ENCODE peak calls at places on chromosomes 16 and 17, in four cellular contexts. One of them, this sample, is unnamed.

GRCh38 chr16:51577621-51578303 is 426.7 kb upstream of the SALL1 start:
- DNase-seq in AG04450: no peak
- DNase-seq in IMR-90: peak; percentile 15
- DNase-seq in gastrocnemius medialis: no peak
- DNase-seq in this sample: no peak

GRCh38 chr17:8475227-8475626 is 39.5 kb downstream of the NDEL1 start:
- DNase-seq in AG04450: no peak
- DNase-seq in IMR-90: no peak
- DNase-seq in gastrocnemius medialis: no peak
- DNase-seq in this sample: no peak

GRCh38 chr17:78952706-78953105 is 27.0 kb downstream of the LGALS3BP start:
- DNase-seq in AG04450: no peak
- DNase-seq in IMR-90: no peak
- DNase-seq in gastrocnemius medialis: no peak
- DNase-seq in this sample: no peak

GRCh38 chr16:65000654-65001053 is 121.2 kb downstream of the CDH11 start:
- DNase-seq in AG04450: no peak
- DNase-seq in IMR-90: no peak
- DNase-seq in gastrocnemius medialis: no peak
- DNase-seq in this sample: no peak

GRCh38 chr17:27425991-27426390 is 30.3 kb upstream of the KSR1 start:
- DNase-seq in AG04450: no peak
- DNase-seq in IMR-90: no peak
- DNase-seq in gastrocnemius medialis: no peak
- DNase-seq in this sample: no peak

GRCh38 chr17:5921919-5922318 is 148.3 kb upstream of the WSCD1 start:
- DNase-seq in AG04450: no peak
- DNase-seq in IMR-90: no peak
- DNase-seq in gastrocnemius medialis: peak; percentile 19
- DNase-seq in this sample: no peak

GRCh38 chr17:78299052-78299451 is 60.8 kb downstream of the SOCS3 start:
- DNase-seq in AG04450: no peak
- DNase-seq in IMR-90: no peak
- DNase-seq in gastrocnemius medialis: no peak
- DNase-seq in this sample: no peak

GRCh38 chr17:28792877-28793666 is 49.3 kb downstream of the TRAF4 start:
- DNase-seq in AG04450: no peak
- DNase-seq in IMR-90: peak; percentile 32
- DNase-seq in gastrocnemius medialis: no peak
- DNase-seq in this sample: no peak

GRCh38 chr17:64295146-64295545 is 32.1 kb upstream of the TEX2 start:
- DNase-seq in AG04450: no peak
- DNase-seq in IMR-90: no peak
- DNase-seq in gastrocnemius medialis: no peak
- DNase-seq in this sample: no peak

GRCh38 chr17:77449908-77450741 is 309.4 kb downstream of the SEC14L1 start:
- DNase-seq in AG04450: no peak
- DNase-seq in IMR-90: peak; percentile 72
- DNase-seq in gastrocnemius medialis: peak; percentile 37
- DNase-seq in this sample: peak; percentile 64

GRCh38 chr17:42180922-42181850 is at the start of gene KCNH4:
- DNase-seq in AG04450: peak; percentile 16
- DNase-seq in IMR-90: peak; percentile 70
- DNase-seq in gastrocnemius medialis: peak; percentile 55
- DNase-seq in this sample: peak; percentile 80

GRCh38 chr17:36205637-36206458 is 5.0 kb upstream of the CCL4L2 start:
- DNase-seq in AG04450: no peak
- DNase-seq in IMR-90: no peak
- DNase-seq in gastrocnemius medialis: no peak
- DNase-seq in this sample: no peak

DNA sequence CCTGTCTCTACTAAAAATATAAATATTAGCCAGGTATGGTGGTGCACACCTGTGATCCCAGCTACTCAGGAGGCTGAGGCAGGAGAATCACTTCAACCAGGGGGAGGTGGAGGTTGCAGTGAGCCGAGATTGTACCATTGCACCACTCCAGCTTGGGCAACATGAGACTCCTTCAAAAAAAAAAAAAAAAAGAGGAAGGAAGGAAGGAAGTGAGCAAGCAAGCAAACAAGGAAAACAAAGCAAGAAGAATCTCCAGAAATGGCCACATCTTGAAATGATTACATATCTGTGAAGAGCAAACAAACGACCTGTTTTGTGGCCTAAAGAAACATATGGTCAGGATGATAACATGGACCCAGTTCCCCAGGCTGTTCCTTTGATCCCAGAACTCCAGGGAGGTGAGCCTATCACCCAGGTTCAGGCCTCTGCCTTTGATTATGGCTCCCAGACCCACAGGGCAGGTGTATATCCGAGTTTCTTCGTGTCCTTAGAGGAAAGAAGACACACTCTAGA is 8.9 kb downstream of the ACOX1 start:
- DNase-seq in AG04450: no peak
- DNase-seq in IMR-90: peak; percentile 15
- DNase-seq in gastrocnemius medialis: no peak
- DNase-seq in this sample: no peak
- H3K27ac ChIP-seq in AG04450: peak overlapping the region; percentile 21
- H3K27ac ChIP-seq in IMR-90: no peak overlapping the region
- H3K27ac ChIP-seq in gastrocnemius medialis: peak overlapping the region; percentile 34
- H3K27ac ChIP-seq in this sample: no peak overlapping the region

GRCh38 chr17:67718325-67718941 is 697 bp downstream of the NOL11 start:
- DNase-seq in AG04450: no peak
- DNase-seq in IMR-90: peak; percentile 49
- DNase-seq in gastrocnemius medialis: no peak
- DNase-seq in this sample: no peak
- H3K27me3 ChIP-seq in AG04450: no peaks in the 10 kb centered on the region
- H3K27me3 ChIP-seq in IMR-90: no peaks in the 10 kb centered on the region
- H3K27me3 ChIP-seq in gastrocnemius medialis: no peaks in the 10 kb centered on the region
- H3K27me3 ChIP-seq in this sample: no peaks in the 10 kb centered on the region

GRCh38 chr16:82694239-82694874 is 67.6 kb downstream of the CDH13 start:
- DNase-seq in AG04450: no peak
- DNase-seq in IMR-90: peak; percentile 85
- DNase-seq in gastrocnemius medialis: no peak
- DNase-seq in this sample: no peak
- H3K27ac ChIP-seq in AG04450: no peak overlapping the region
- H3K27ac ChIP-seq in IMR-90: no peak overlapping the region
- H3K27ac ChIP-seq in gastrocnemius medialis: no peak overlapping the region
- H3K27ac ChIP-seq in this sample: no peak overlapping the region

GRCh38 chr17:71331754-71332153 is 789.1 kb upstream of the SOX9 start:
- DNase-seq in AG04450: no peak
- DNase-seq in IMR-90: no peak
- DNase-seq in gastrocnemius medialis: no peak
- DNase-seq in this sample: no peak
- H3K27me3 ChIP-seq in AG04450: no peaks in the 10 kb centered on the region
- H3K27me3 ChIP-seq in IMR-90: no peaks in the 10 kb centered on the region
- H3K27me3 ChIP-seq in gastrocnemius medialis: no peaks in the 10 kb centered on the region
- H3K27me3 ChIP-seq in this sample: no peaks in the 10 kb centered on the region

DNA sequence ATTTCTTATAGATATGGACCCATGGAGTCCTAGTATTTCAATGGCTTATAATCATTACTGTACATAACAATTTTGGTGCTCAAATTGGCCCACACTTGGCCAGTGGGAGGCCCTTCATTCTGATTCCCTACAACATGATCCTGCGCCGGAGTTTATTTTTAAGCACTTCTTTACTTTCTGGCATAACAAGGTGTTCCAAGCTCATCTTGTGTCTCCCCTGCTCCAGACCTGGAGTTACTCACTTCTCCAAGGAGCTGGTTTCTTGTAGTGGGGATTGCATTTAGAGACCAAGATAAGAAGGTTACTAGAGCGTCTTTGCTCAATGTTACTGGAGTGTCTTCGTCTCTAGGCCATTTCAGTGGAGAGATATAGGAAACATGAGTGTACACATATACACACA is 87.9 kb downstream of the MSI2 start:
- DNase-seq in AG04450: no peak
- DNase-seq in IMR-90: no peak
- DNase-seq in gastrocnemius medialis: no peak
- DNase-seq in this sample: no peak
- H3K27ac ChIP-seq in AG04450: no peak overlapping the region
- H3K27ac ChIP-seq in IMR-90: no peak overlapping the region
- H3K27ac ChIP-seq in gastrocnemius medialis: peak overlapping the region; percentile 86
- H3K27ac ChIP-seq in this sample: no peak overlapping the region

DNA sequence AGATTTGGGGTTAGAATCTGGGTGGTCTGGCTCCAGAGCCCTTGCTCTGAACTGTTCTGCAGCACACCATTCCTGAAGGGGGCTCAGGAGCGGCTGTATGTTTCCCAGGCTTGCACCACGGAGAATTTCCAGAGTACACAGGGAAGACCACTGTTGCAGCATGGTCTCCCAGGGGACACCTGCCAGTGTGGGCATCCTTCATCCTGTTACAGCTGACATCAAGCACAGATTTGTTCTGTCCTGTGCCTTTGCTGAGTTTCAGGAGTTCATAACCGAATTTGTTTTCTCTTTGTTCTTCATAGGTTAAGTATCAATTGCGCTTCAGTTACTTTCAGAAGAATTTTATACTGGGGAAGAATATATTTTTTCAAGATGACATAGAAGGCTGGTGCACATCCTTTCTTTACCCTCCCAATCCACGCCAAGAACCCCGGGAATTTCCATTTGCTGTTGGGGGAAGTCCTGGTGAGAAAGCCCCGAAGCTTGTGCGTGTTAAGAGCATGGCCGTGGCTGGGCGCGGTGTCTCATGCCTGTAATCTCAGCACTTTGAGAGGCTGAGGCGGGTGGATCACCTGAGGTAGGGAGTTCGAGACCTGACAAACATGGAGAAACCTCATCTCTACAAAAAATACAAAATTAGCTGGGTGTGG is 26.3 kb upstream of the ABCA3 start:
- DNase-seq in AG04450: no peak
- DNase-seq in IMR-90: no peak
- DNase-seq in gastrocnemius medialis: no peak
- DNase-seq in this sample: no peak
- H3K27me3 ChIP-seq in AG04450: peaks cover 18% of the 10 kb centered on the region
- H3K27me3 ChIP-seq in IMR-90: peaks cover 30% of the 10 kb centered on the region
- H3K27me3 ChIP-seq in gastrocnemius medialis: no peaks in the 10 kb centered on the region
- H3K27me3 ChIP-seq in this sample: no peaks in the 10 kb centered on the region

DNA sequence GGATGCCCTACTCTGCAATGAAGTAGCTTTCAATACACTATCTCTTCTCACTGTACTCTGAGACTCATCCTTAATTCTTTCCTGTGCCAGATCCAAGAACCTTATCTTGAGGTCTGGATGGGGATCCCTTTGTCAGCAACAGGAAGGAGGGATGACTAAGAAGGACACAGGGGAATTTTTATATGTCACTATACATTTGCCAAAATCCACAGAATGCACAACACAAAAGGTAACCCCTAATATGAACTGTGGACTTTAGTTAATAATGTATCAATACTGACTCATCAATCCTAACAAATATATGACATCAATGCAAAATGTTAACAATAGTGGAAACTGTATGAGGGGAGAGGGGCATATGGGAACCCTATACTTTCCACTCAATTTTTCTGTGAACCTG is 4.7 kb upstream of the RBBP6 start:
- DNase-seq in AG04450: no peak
- DNase-seq in IMR-90: no peak
- DNase-seq in gastrocnemius medialis: no peak
- DNase-seq in this sample: no peak
- H3K27ac ChIP-seq in AG04450: no peak overlapping the region
- H3K27ac ChIP-seq in IMR-90: no peak overlapping the region
- H3K27ac ChIP-seq in gastrocnemius medialis: no peak overlapping the region
- H3K27ac ChIP-seq in this sample: no peak overlapping the region

DNA sequence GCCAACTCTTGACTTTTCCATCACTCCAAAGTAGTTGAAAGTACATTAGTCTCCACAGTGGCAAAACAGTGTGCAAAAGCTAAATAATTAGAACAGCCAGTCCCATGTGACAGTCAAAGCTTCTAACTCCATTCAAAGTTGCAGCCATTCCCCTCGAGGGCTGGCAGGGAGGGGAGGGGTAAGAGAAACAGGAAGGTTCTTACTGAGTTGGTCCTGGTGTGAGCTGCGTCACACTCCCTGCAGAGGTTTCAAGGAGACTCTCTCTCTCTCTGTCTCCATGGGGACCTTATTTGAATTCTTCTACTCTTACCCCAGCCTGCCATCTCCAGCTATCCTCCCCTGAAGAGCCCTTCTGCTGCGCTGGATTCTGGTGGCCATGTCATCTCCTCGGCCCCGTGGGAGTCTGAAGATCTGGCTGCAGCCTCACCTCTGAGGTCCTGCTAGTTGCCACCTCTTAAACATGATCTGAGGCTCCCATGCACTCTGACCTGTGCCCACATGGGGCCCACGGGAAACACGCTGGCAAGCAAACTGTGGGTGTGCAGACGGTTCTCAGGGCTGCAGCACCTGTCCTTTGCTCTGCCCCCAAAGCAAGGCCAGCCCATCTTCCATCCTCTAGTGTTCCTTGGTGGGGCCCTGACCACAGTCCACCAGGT is 23.3 kb upstream of the STH start:
- DNase-seq in AG04450: no peak
- DNase-seq in IMR-90: no peak
- DNase-seq in gastrocnemius medialis: no peak
- DNase-seq in this sample: no peak
- H3K27me3 ChIP-seq in AG04450: peaks cover 25% of the 10 kb centered on the region
- H3K27me3 ChIP-seq in IMR-90: peaks cover 38% of the 10 kb centered on the region
- H3K27me3 ChIP-seq in gastrocnemius medialis: no peaks in the 10 kb centered on the region
- H3K27me3 ChIP-seq in this sample: no peaks in the 10 kb centered on the region

GRCh38 chr16:14650629-14651028 is 17.9 kb downstream of the BFAR start:
- DNase-seq in AG04450: no peak
- DNase-seq in IMR-90: no peak
- DNase-seq in gastrocnemius medialis: no peak
- DNase-seq in this sample: no peak
- H3K27ac ChIP-seq in AG04450: no peak overlapping the region
- H3K27ac ChIP-seq in IMR-90: no peak overlapping the region
- H3K27ac ChIP-seq in gastrocnemius medialis: no peak overlapping the region
- H3K27ac ChIP-seq in this sample: no peak overlapping the region

This sample was measured in tibial artery.